ENCODE peak calls at places on chromosomes 6 and 20, in five cellular contexts. M is HFFc6; G is activated gamma-delta T cell; J is lower leg skin; C is effector CD4-positive, alpha-beta T cell. E is an unnamed sample.

GRCh38 chr6:150685860-150686259 is 86.2 kb downstream of the PLEKHG1 start:
- DNase-seq in M (no peak), G (no peak), J (no peak), C (no peak), E (no peak)

GRCh38 chr6:32442243-32442667 is 2.6 kb downstream of the HLA-DRA start:
- DNase-seq in M (no peak), G (no peak), J (no peak), C (no peak), E (no peak)

GRCh38 chr20:59207742-59208357 is 44.2 kb downstream of the ZNF831 start:
- DNase-seq in M (peak; percentile 10), G (no peak), J (no peak), C (peak; percentile 80), E (no peak)

GRCh38 chr6:148440877-148441453 is 98.3 kb downstream of the SASH1 start:
- DNase-seq in M (peak; percentile 88), G (no peak), J (peak; percentile 94), C (no peak), E (peak; percentile 80)

GRCh38 chr6:147660334-147661311 is 152.1 kb downstream of the SAMD5 start:
- DNase-seq in M (no peak), G (no peak), J (no peak), C (no peak), E (no peak)

GRCh38 chr6:155549928-155550327 is 94.3 kb upstream of the NOX3 start:
- DNase-seq in M (no peak), G (no peak), J (no peak), C (no peak), E (no peak)

GRCh38 chr6:3209114-3210023 is 18.1 kb downstream of the TUBB2B start:
- DNase-seq in M (peak; percentile 97), G (no peak), J (peak; percentile 92), C (no peak), E (peak; percentile 63)

GRCh38 chr6:33589723-33590530 is 9.9 kb upstream of the BAK1 start:
- DNase-seq in M (peak; percentile 91), G (no peak), J (no peak), C (no peak), E (peak; percentile 89)